ENCODE peak calls at places on chromosomes 4 and X, in seven cellular contexts. T, A, R, N, L, E and C are unnamed samples.

GRCh38 chr4:83054928-83055327 is 19.9 kb downstream of the COPS4 start:
- DNase-seq in T (peak), A (no peak), R (no peak), N (no peak), L (no peak), E (no peak), C (peak)

GRCh38 chr4:159014896-159015295 is 88.0 kb upstream of the RAPGEF2 start:
- DNase-seq in T (no peak), A (no peak), R (no peak), N (no peak), L (no peak), E (peak), C (no peak)

GRCh38 chr4:98996056-98996941 is 778 bp downstream of the METAP1 start:
- DNase-seq in T (peak), A (no peak), R (peak), N (peak), L (no peak), E (peak), C (peak)

GRCh38 chrX:12751887-12752286 is 39.3 kb upstream of the PRPS2 start:
- DNase-seq in T (no peak), A (no peak), R (no peak), N (no peak), L (no peak), E (no peak), C (no peak)

GRCh38 chrX:88988796-88989195 is 241.8 kb downstream of the CPXCR1 start:
- DNase-seq in T (no peak), A (no peak), R (no peak), N (no peak), L (no peak), E (no peak), C (no peak)

GRCh38 chrX:40773188-40773587 is 37.8 kb upstream of the MED14 start:
- DNase-seq in T (no peak), A (no peak), R (no peak), N (no peak), L (no peak), E (no peak), C (no peak)

GRCh38 chrX:12949927-12950656 is 24.8 kb upstream of the TMSB4X start:
- DNase-seq in T (peak), A (no peak), R (no peak), N (no peak), L (no peak), E (peak), C (peak)

GRCh38 chr4:158756588-158756987 is 12.2 kb upstream of the FNIP2 start:
- DNase-seq in T (no peak), A (no peak), R (no peak), N (no peak), L (no peak), E (no peak), C (no peak)

GRCh38 chr4:14404730-14405129 is 597.6 kb upstream of the CPEB2 start:
- DNase-seq in T (no peak), A (no peak), R (no peak), N (no peak), L (no peak), E (no peak), C (no peak)

GRCh38 chr4:139555073-139555704 is 830 bp downstream of the SETD7 start:
- DNase-seq in T (peak), A (no peak), R (peak), N (peak), L (peak), E (peak), C (peak)

GRCh38 chrX:21658152-21658737 is at the start of gene KLHL34:
- DNase-seq in T (no peak), A (no peak), R (no peak), N (no peak), L (no peak), E (no peak), C (no peak)

GRCh38 chr4:153362184-153362583 is 17.7 kb downstream of the MND1 start:
- DNase-seq in T (no peak), A (no peak), R (peak), N (no peak), L (no peak), E (no peak), C (peak)

GRCh38 chr4:82230310-82230709 is 143.5 kb downstream of the HNRNPD start:
- DNase-seq in T (no peak), A (no peak), R (no peak), N (no peak), L (no peak), E (peak), C (no peak)

GRCh38 chr4:23999714-24000113 is 109.9 kb upstream of the PPARGC1A start:
- DNase-seq in T (no peak), A (no peak), R (no peak), N (no peak), L (no peak), E (no peak), C (peak)

GRCh38 chr4:76550966-76551780 is 116.1 kb downstream of the SHROOM3 start:
- DNase-seq in T (peak), A (no peak), R (no peak), N (no peak), L (no peak), E (no peak), C (peak)

GRCh38 chr4:11687727-11688126 is 259.0 kb upstream of the HS3ST1 start:
- DNase-seq in T (no peak), A (no peak), R (no peak), N (no peak), L (no peak), E (no peak), C (no peak)
- H2BK120ac ChIP-seq in T (no peak), A (no peak), R (no peak), N (no peak), L (no peak), E (no peak), C (no peak)

GRCh38 chr4:53855886-53856260 is 208.5 kb downstream of the CHIC2 start:
- DNase-seq in T (no peak), A (no peak), R (no peak), N (no peak), L (no peak), E (peak), C (peak)
- H2BK120ac ChIP-seq in T (no peak), A (no peak), R (no peak), N (no peak), L (no peak), E (no peak), C (peak)

GRCh38 chrX:78035061-78035460 is 65.6 kb upstream of the PGAM4 start:
- DNase-seq in T (no peak), A (no peak), R (no peak), N (no peak), L (no peak), E (no peak), C (no peak)

GRCh38 chrX:78042601-78043000 is 61.4 kb upstream of the PGK1 start:
- DNase-seq in T (no peak), A (no peak), R (no peak), N (no peak), L (no peak), E (no peak), C (no peak)

DNA sequence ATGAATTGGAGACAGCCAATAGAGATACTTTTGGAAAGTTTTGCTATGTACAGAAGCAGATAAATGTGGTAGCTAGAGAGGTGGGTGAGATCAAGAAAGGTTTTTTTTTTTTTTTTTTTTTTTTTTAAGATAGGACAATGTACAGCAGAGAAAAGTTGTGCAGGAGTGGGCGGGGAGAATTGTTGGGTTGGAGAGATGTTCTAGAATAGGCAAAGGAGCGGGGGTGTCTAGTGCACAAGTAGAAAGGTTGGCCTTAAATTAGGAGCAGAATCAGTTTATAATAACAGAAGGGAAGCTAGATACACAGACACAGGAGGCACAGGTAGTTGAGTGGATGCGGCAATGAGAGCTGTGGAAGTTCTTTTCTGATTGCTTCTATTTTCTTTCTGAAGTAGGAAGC is 66.2 kb upstream of the PGK1 start:
- DNase-seq in T (no peak), A (no peak), R (no peak), N (no peak), L (no peak), E (no peak), C (no peak)
- H2BK120ac ChIP-seq in T (no peak), A (no peak), R (no peak), N (no peak), L (no peak), E (no peak), C (no peak)

DNA sequence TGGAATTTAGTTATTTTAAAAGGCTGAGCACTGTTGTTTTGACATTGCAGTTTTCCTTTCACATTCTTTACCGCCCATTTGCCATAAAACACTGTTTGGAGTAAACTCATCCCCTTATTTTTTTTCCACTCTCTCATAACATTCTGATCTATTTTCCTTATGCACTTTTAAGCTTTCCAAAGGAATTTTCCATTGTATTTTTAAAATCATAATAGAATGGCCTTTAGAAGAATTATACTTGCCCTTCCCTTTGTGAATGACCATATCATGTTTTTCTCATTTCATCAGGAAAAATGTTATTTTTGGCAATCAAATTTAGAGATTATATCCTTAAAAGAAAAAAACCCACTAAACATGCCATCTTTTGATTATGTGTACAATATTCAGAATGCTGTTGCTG is 1074.2 kb downstream of the STIM2 start:
- DNase-seq in T (no peak), A (no peak), R (no peak), N (no peak), L (no peak), E (no peak), C (no peak)
- H2BK120ac ChIP-seq in T (no peak), A (no peak), R (no peak), N (no peak), L (no peak), E (no peak), C (no peak)

GRCh38 chrX:76148753-76149152 is 24.1 kb upstream of the PBDC1 start:
- DNase-seq in T (peak), A (no peak), R (peak), N (no peak), L (peak), E (peak), C (peak)
- H2BK120ac ChIP-seq in T (no peak), A (no peak), R (no peak), N (no peak), L (no peak), E (no peak), C (peak)

DNA sequence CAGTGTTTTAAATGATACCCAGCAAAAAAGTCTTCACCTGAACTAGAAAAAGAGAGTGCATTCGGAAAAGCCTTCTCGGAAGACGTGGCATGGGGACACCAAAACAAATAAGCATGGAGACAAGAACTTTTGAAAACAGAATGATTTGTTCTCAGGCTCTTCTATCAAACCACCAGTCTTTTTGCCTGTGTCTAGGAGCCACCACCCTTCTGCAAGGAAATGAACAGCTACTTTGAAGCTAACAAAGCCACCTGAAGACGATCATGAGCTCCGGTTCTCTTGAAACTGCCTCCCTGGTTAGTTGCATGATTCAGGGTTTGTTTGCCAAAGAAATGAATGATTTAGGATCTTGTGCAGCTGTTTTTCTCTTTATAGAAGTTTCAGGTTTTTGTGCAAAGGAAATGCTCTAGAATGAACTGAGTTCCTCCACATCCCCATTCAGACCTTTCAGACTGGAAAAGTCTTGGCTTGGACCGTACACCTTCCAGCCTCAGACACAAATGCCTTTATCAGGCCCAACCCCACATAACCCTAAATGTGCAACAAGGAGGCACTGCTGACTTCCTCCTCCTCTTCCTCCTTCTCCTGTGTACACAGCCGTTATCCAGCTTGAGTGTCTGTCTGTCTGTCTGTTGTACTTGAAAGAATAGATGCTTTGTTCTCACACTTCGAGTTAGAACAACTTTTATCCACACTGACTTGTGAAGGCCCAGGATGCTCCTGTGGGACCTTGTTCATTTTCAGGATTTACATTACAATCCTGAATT is 334.9 kb upstream of the KLF3 start:
- DNase-seq in T (no peak), A (no peak), R (no peak), N (no peak), L (no peak), E (no peak), C (no peak)
- H2BK120ac ChIP-seq in T (no peak), A (no peak), R (no peak), N (no peak), L (no peak), E (no peak), C (no peak)